ENCODE peak calls at places on chromosome 4, in six cellular contexts. V is activated T-cell treated with anti-CD3 and anti-CD28 coated beads for 1 hour, M is NCI-H2081, O is RWPE1, K is upper lobe of right lung, L is EL. A is an unnamed sample.

GRCh38 chr4:162241857-162242256 is 78.1 kb upstream of the FSTL5 start:
- DNase-seq in M (no peak), O (no peak), L (no peak), K (no peak), V (no peak), A (no peak)

GRCh38 chr4:87345139-87345538 is 22.5 kb upstream of the HSD17B13 start:
- DNase-seq in O (no peak), L (no peak), M (no peak), V (no peak), K (no peak), A (no peak)

GRCh38 chr4:71595576-71596108 is 188.2 kb downstream of the GC start:
- DNase-seq in M (peak), O (peak), K (no peak), V (no peak), L (no peak), A (no peak)

GRCh38 chr4:41866799-41867677 is 68.2 kb upstream of the TMEM33 start:
- DNase-seq in O (no peak), L (no peak), M (no peak), V (no peak), K (no peak), A (no peak)

GRCh38 chr4:157204634-157205244 is 15.8 kb upstream of the GRIA2 start:
- DNase-seq in K (peak), M (no peak), L (no peak), V (no peak), O (no peak), A (no peak)

GRCh38 chr4:26936284-26937065 is 75.8 kb downstream of the STIM2 start:
- DNase-seq in V (no peak), M (no peak), L (peak), O (no peak), K (peak), A (no peak)

GRCh38 chr4:38128478-38129451 is 168.6 kb downstream of the PTTG2 start:
- DNase-seq in O (peak), L (peak), V (peak), M (no peak), K (no peak), A (no peak)

GRCh38 chr4:84319124-84319523 is 180.0 kb downstream of the NKX6-1 start:
- DNase-seq in V (no peak), M (no peak), K (peak), O (no peak), L (no peak), A (no peak)

GRCh38 chr4:165537028-165537648 is 158.3 kb downstream of the CPE start:
- DNase-seq in K (no peak), O (peak), M (peak), V (no peak), L (peak), A (no peak)

GRCh38 chr4:150385606-150386005 is 196.3 kb upstream of the MAB21L2 start:
- DNase-seq in M (no peak), O (peak), V (no peak), L (peak), K (no peak), A (no peak)

GRCh38 chr4:17613761-17614415 is 553 bp upstream of the MED28 start:
- DNase-seq in K (no peak), L (peak), M (no peak), V (no peak), O (peak), A (no peak)

GRCh38 chr4:10105920-10106319 is 10.7 kb downstream of the WDR1 start:
- DNase-seq in M (no peak), K (no peak), L (no peak), V (no peak), O (no peak), A (no peak)

GRCh38 chr4:28369504-28369903 is 1508.9 kb downstream of the STIM2 start:
- DNase-seq in M (no peak), K (no peak), L (peak), V (no peak), O (peak), A (no peak)

GRCh38 chr4:64195582-64195981 is 213.7 kb downstream of the TECRL start:
- DNase-seq in M (no peak), K (no peak), L (no peak), O (no peak), V (no peak), A (no peak)

GRCh38 chr4:42048394-42048793 is 58.1 kb downstream of the SLC30A9 start:
- DNase-seq in L (peak), K (no peak), O (peak), M (no peak), V (no peak), A (no peak)

GRCh38 chr4:125244848-125245450 is 69.8 kb upstream of the FAT4 start:
- DNase-seq in L (peak), V (no peak), O (peak), M (no peak), K (no peak), A (no peak)

GRCh38 chr4:4859010-4859798 is at the start of gene MSX1:
- DNase-seq in L (peak), M (peak), K (peak), O (peak), V (peak), A (no peak)

GRCh38 chr4:74218201-74218600 is 60.3 kb downstream of the MTHFD2L start:
- DNase-seq in V (no peak), O (no peak), L (peak), M (no peak), K (no peak), A (no peak)

GRCh38 chr4:55098805-55099204 is 26.6 kb downstream of the KDR start:
- DNase-seq in V (no peak), O (no peak), K (no peak), L (no peak), M (no peak), A (no peak)

GRCh38 chr4:156362581-156362980 is 408.9 kb upstream of the CTSO start:
- DNase-seq in V (no peak), K (no peak), M (no peak), L (peak), O (no peak), A (no peak)

GRCh38 chr4:7860600-7861158 is 79.0 kb downstream of the AFAP1 start:
- DNase-seq in M (no peak), V (no peak), L (no peak), O (no peak), K (no peak), A (no peak)

GRCh38 chr4:27684501-27685077 is 823.9 kb downstream of the STIM2 start:
- DNase-seq in L (peak), O (peak), V (no peak), K (peak), M (peak), A (no peak)

GRCh38 chr4:128334256-128334655 is 46.6 kb upstream of the PGRMC2 start:
- DNase-seq in M (no peak), V (no peak), O (no peak), K (no peak), L (no peak), A (no peak)

GRCh38 chr4:22794731-22795130 is 102.0 kb downstream of the GBA3 start:
- DNase-seq in V (no peak), K (no peak), M (no peak), L (no peak), O (no peak), A (no peak)

GRCh38 chr4:183919173-183919572 is 14.1 kb downstream of the STOX2 start:
- DNase-seq in M (no peak), O (no peak), K (no peak), V (no peak), L (no peak), A (no peak)

GRCh38 chr4:164731827-164732474 is 22.0 kb upstream of the SMIM31 start:
- DNase-seq in M (peak), L (peak), K (no peak), V (peak), O (peak), A (no peak)